ENCODE peak calls at places on chromosomes 7 and 10, in seven cellular contexts. C, E, P, L, Z, S and X are unnamed samples.

GRCh38 chr7:40921589-40922315 is 781.1 kb downstream of the INHBA start:
- DNase-seq in C (no peak), E (no peak), P (no peak), L (no peak), Z (no peak), S (no peak), X (no peak)

GRCh38 chr7:116325517-116325916 is 115.2 kb downstream of the TES start:
- DNase-seq in C (no peak), E (no peak), P (no peak), L (no peak), Z (no peak), S (no peak), X (no peak)

GRCh38 chr10:126504051-126504760 is 115.9 kb upstream of the ADAM12 start:
- DNase-seq in C (peak), E (no peak), P (peak), L (peak), Z (peak), S (peak), X (no peak)

GRCh38 chr7:51246258-51247245 is 70.1 kb downstream of the COBL start:
- DNase-seq in C (no peak), E (no peak), P (no peak), L (peak), Z (no peak), S (no peak), X (peak)

GRCh38 chr10:71735709-71736569 is 16.4 kb upstream of the C10orf105 start:
- DNase-seq in C (peak), E (peak), P (peak), L (no peak), Z (no peak), S (no peak), X (no peak)

GRCh38 chr7:149625339-149625946 is 127.8 kb upstream of the ZNF746 start:
- DNase-seq in C (peak), E (no peak), P (peak), L (peak), Z (peak), S (peak), X (peak)

GRCh38 chr7:125122225-125122624 is 192.6 kb upstream of the POT1 start:
- DNase-seq in C (no peak), E (no peak), P (no peak), L (no peak), Z (no peak), S (no peak), X (no peak)

GRCh38 chr7:41038211-41038610 is 664.7 kb downstream of the INHBA start:
- DNase-seq in C (no peak), E (no peak), P (no peak), L (no peak), Z (no peak), S (no peak), X (no peak)

GRCh38 chr7:23759556-23760391 is 49.8 kb downstream of the STK31 start:
- DNase-seq in C (no peak), E (no peak), P (no peak), L (peak), Z (no peak), S (no peak), X (no peak)

GRCh38 chr7:131105803-131106680 is 221.6 kb upstream of the MKLN1 start:
- DNase-seq in C (peak), E (peak), P (peak), L (peak), Z (peak), S (no peak), X (peak)

GRCh38 chr10:71344154-71344915 is 25.3 kb downstream of the SLC29A3 start:
- DNase-seq in C (no peak), E (no peak), P (no peak), L (no peak), Z (no peak), S (no peak), X (no peak)

GRCh38 chr7:135748770-135749169 is at the start of gene FAM180A:
- DNase-seq in C (no peak), E (peak), P (peak), L (peak), Z (no peak), S (no peak), X (no peak)

GRCh38 chr7:39130304-39130703 is 152.6 kb downstream of the POU6F2 start:
- DNase-seq in C (no peak), E (no peak), P (no peak), L (no peak), Z (no peak), S (no peak), X (no peak)

GRCh38 chr10:110671788-110672579 is 27.8 kb downstream of the RBM20 start:
- DNase-seq in C (peak), E (peak), P (peak), L (peak), Z (peak), S (peak), X (peak)

GRCh38 chr10:101280511-101280910 is 51.2 kb upstream of the LBX1 start:
- DNase-seq in C (no peak), E (no peak), P (no peak), L (no peak), Z (no peak), S (no peak), X (no peak)

GRCh38 chr7:66183700-66184099 is 21.4 kb upstream of the TPST1 start:
- DNase-seq in C (no peak), E (no peak), P (no peak), L (peak), Z (no peak), S (no peak), X (no peak)

GRCh38 chr10:13784067-13784466 is 197.3 kb downstream of the PRPF18 start:
- DNase-seq in C (peak), E (no peak), P (no peak), L (peak), Z (peak), S (no peak), X (no peak)

GRCh38 chr10:588246-589165 is 101.0 kb downstream of the DIP2C start:
- DNase-seq in C (no peak), E (no peak), P (no peak), L (peak), Z (no peak), S (no peak), X (peak)

GRCh38 chr7:3158501-3158900 is 114.8 kb upstream of the CARD11 start:
- DNase-seq in C (no peak), E (no peak), P (no peak), L (peak), Z (no peak), S (no peak), X (no peak)

GRCh38 chr7:15783971-15784693 is 97.6 kb upstream of the MEOX2 start:
- DNase-seq in C (no peak), E (no peak), P (no peak), L (peak), Z (no peak), S (no peak), X (no peak)

GRCh38 chr7:150996289-150997074 is 5.7 kb downstream of the NOS3 start:
- DNase-seq in C (no peak), E (no peak), P (no peak), L (no peak), Z (no peak), S (no peak), X (no peak)

GRCh38 chr10:21349912-21350286 is 175.6 kb downstream of the SKIDA1 start:
- DNase-seq in C (no peak), E (no peak), P (no peak), L (no peak), Z (no peak), S (no peak), X (no peak)

GRCh38 chr7:101915000-101915399 is 97.6 kb downstream of the CUX1 start:
- DNase-seq in C (no peak), E (no peak), P (no peak), L (no peak), Z (no peak), S (no peak), X (no peak)

GRCh38 chr10:121157998-121158397 is 306.8 kb downstream of the WDR11 start:
- DNase-seq in C (peak), E (no peak), P (peak), L (peak), Z (no peak), S (no peak), X (no peak)

GRCh38 chr10:14595526-14596182 is 179.0 kb downstream of the FAM107B start:
- DNase-seq in C (no peak), E (no peak), P (no peak), L (no peak), Z (no peak), S (no peak), X (no peak)

GRCh38 chr10:131453772-131454634 is 142.5 kb upstream of the TCERG1L start:
- DNase-seq in C (peak), E (no peak), P (peak), L (no peak), Z (no peak), S (peak), X (peak)

GRCh38 chr7:27175005-27175625 is 995 bp upstream of the HOXA10 start:
- DNase-seq in C (no peak), E (peak), P (peak), L (no peak), Z (no peak), S (no peak), X (peak)

GRCh38 chr10:118259288-118259906 is 82.7 kb downstream of the FAM204A start:
- DNase-seq in C (peak), E (no peak), P (peak), L (peak), Z (no peak), S (peak), X (no peak)

GRCh38 chr10:117684673-117685211 is 142.2 kb downstream of the EMX2 start:
- DNase-seq in C (peak), E (peak), P (peak), L (no peak), Z (no peak), S (no peak), X (peak)

GRCh38 chr7:33698006-33698405 is 207.3 kb upstream of the BMPER start:
- DNase-seq in C (no peak), E (no peak), P (no peak), L (peak), Z (no peak), S (no peak), X (no peak)

GRCh38 chr10:73218466-73219191 is 28.4 kb downstream of the DNAJC9 start:
- DNase-seq in C (peak), E (no peak), P (no peak), L (peak), Z (no peak), S (peak), X (no peak)

GRCh38 chr7:155802906-155803417 is 9.3 kb downstream of the SHH start:
- DNase-seq in C (no peak), E (no peak), P (no peak), L (no peak), Z (no peak), S (no peak), X (no peak)

GRCh38 chr7:121385800-121386179 is 10.3 kb downstream of the FAM3C start:
- DNase-seq in C (peak), E (no peak), P (no peak), L (peak), Z (peak), S (no peak), X (no peak)

GRCh38 chr7:141220263-141220662 is 146.4 kb downstream of the TMEM178B start:
- DNase-seq in C (peak), E (no peak), P (no peak), L (peak), Z (no peak), S (peak), X (no peak)

GRCh38 chr10:122798704-122799231 is 46.9 kb downstream of the CUZD1 start:
- DNase-seq in C (no peak), E (no peak), P (no peak), L (peak), Z (no peak), S (no peak), X (no peak)

GRCh38 chr10:130336612-130337304 is 200.6 kb downstream of the GLRX3 start:
- DNase-seq in C (no peak), E (no peak), P (no peak), L (no peak), Z (no peak), S (no peak), X (no peak)

GRCh38 chr10:11824825-11825224 is 1.7 kb downstream of the PROSER2 start:
- DNase-seq in C (no peak), E (no peak), P (no peak), L (no peak), Z (no peak), S (no peak), X (no peak)

GRCh38 chr10:30403494-30403893 is 30.5 kb upstream of the MAP3K8 start:
- DNase-seq in C (no peak), E (no peak), P (no peak), L (no peak), Z (no peak), S (no peak), X (no peak)